ENCODE peak calls at places on chromosomes 5 and 9, in seven cellular contexts. P is IMR-90, C is fibroblast of villous mesenchyme, E is OCI-LY7, S is psoas muscle, L is PC-9, T is brain microvascular endothelial cell. I is an unnamed sample.

GRCh38 chr5:10275460-10275859 is 25.4 kb downstream of the CCT5 start:
- DNase-seq in P (no peak), C (no peak), E (no peak), S (no peak), L (no peak), T (no peak), I (no peak)

GRCh38 chr9:6827370-6827949 is 69.7 kb downstream of the KDM4C start:
- DNase-seq in P (peak; percentile 54), C (peak; percentile 58), E (peak; percentile 51), S (no peak), L (no peak), T (peak; percentile 36), I (peak; percentile 71)

GRCh38 chr5:175696139-175696854 is 38.4 kb downstream of the HRH2 start:
- DNase-seq in P (no peak), C (peak; percentile 43), E (peak; percentile 44), S (peak; percentile 74), L (peak; percentile 8), T (peak; percentile 24), I (peak; percentile 7)

GRCh38 chr5:114458726-114459125 is 96.9 kb downstream of the KCNN2 start:
- DNase-seq in P (no peak), C (no peak), E (no peak), S (no peak), L (no peak), T (no peak), I (no peak)

GRCh38 chr9:24931894-24932293 is 386.2 kb upstream of the IZUMO3 start:
- DNase-seq in P (no peak), C (no peak), E (no peak), S (no peak), L (no peak), T (no peak), I (no peak)

GRCh38 chr5:171945476-171945875 is 61.0 kb downstream of the FBXW11 start:
- DNase-seq in P (no peak), C (no peak), E (no peak), S (no peak), L (no peak), T (no peak), I (no peak)

GRCh38 chr5:39417979-39418378 is 6.8 kb downstream of the DAB2 start:
- DNase-seq in P (no peak), C (no peak), E (no peak), S (no peak), L (no peak), T (no peak), I (no peak)

GRCh38 chr5:154485092-154485491 is 7.1 kb upstream of the HAND1 start:
- DNase-seq in P (no peak), C (no peak), E (no peak), S (no peak), L (no peak), T (no peak), I (no peak)

GRCh38 chr9:89502038-89502601 is 4.2 kb upstream of the SEMA4D start:
- DNase-seq in P (no peak), C (no peak), E (no peak), S (no peak), L (no peak), T (no peak), I (no peak)

GRCh38 chr5:39520232-39520572 is 95.4 kb upstream of the DAB2 start:
- DNase-seq in P (peak; percentile 95), C (peak; percentile 94), E (no peak), S (no peak), L (no peak), T (peak; percentile 82), I (peak; percentile 96)

GRCh38 chr5:111553889-111554288 is 41.6 kb upstream of the STARD4 start:
- DNase-seq in P (no peak), C (no peak), E (no peak), S (no peak), L (no peak), T (no peak), I (no peak)

GRCh38 chr9:128724744-128725211 is 851 bp upstream of the ZDHHC12 start:
- DNase-seq in P (peak; percentile 64), C (peak; percentile 86), E (peak; percentile 42), S (peak; percentile 67), L (peak; percentile 78), T (peak; percentile 68), I (peak; percentile 85)

GRCh38 chr9:119052339-119053030 is 316.8 kb downstream of the BRINP1 start:
- DNase-seq in P (no peak), C (no peak), E (no peak), S (peak; percentile 19), L (peak; percentile 0), T (no peak), I (no peak)

GRCh38 chr5:124920909-124921666 is 174.6 kb upstream of the ZNF608 start:
- DNase-seq in P (no peak), C (no peak), E (peak; percentile 90), S (no peak), L (no peak), T (no peak), I (no peak)

GRCh38 chr5:92629574-92629973 is 951.4 kb downstream of the NR2F1-AS1 start:
- DNase-seq in P (no peak), C (no peak), E (no peak), S (no peak), L (no peak), T (no peak), I (no peak)

GRCh38 chr9:33921967-33922895 is 105.3 kb downstream of the UBE2R2 start:
- DNase-seq in P (no peak), C (no peak), E (peak; percentile 52), S (no peak), L (no peak), T (peak; percentile 28), I (peak; percentile 51)

GRCh38 chr9:74735761-74736160 is 152.0 kb downstream of the TRPM6 start:
- DNase-seq in P (no peak), C (peak; percentile 7), E (no peak), S (no peak), L (no peak), T (no peak), I (no peak)

GRCh38 chr5:96776606-96777005 is 31.1 kb downstream of the ERAP1 start:
- DNase-seq in P (no peak), C (peak; percentile 47), E (no peak), S (no peak), L (no peak), T (no peak), I (no peak)

GRCh38 chr5:20360243-20360642 is 372.2 kb upstream of the CDH18 start:
- DNase-seq in P (no peak), C (no peak), E (no peak), S (no peak), L (no peak), T (no peak), I (no peak)

GRCh38 chr5:75055727-75056144 is 3.4 kb upstream of the GCNT4 start:
- DNase-seq in P (peak; percentile 47), C (peak; percentile 65), E (no peak), S (no peak), L (peak; percentile 31), T (peak; percentile 27), I (peak; percentile 69)

GRCh38 chr5:148465381-148466290 is 81.9 kb downstream of the FBXO38 start:
- DNase-seq in P (no peak), C (no peak), E (no peak), S (no peak), L (no peak), T (no peak), I (no peak)

GRCh38 chr9:87694236-87694755 is 31.6 kb upstream of the CTSL start:
- DNase-seq in P (no peak), C (no peak), E (no peak), S (no peak), L (no peak), T (no peak), I (no peak)

GRCh38 chr9:15249042-15249818 is 57.8 kb downstream of the TTC39B start:
- DNase-seq in P (peak; percentile 87), C (peak; percentile 76), E (no peak), S (no peak), L (no peak), T (peak; percentile 80), I (peak; percentile 38)

GRCh38 chr9:76756273-76756650 is 8.0 kb upstream of the PCA3 start:
- DNase-seq in P (peak; percentile 41), C (peak; percentile 20), E (no peak), S (peak; percentile 19), L (peak; percentile 25), T (peak; percentile 9), I (peak; percentile 30)
- TF ChIP-seq CTCF in P (peak; percentile 43), C (peak; percentile 28), E (no peak), S (no peak), L (no peak), T (peak; percentile 42), I (peak; percentile 24)

GRCh38 chr5:56856779-56857178 is 41.4 kb downstream of the MAP3K1 start:
- DNase-seq in P (no peak), C (no peak), E (no peak), S (no peak), L (no peak), T (no peak), I (no peak)
- TF ChIP-seq CTCF in P (peak; percentile 15), C (no peak), E (peak; percentile 41), S (no peak), L (peak; percentile 20), T (no peak), I (no peak)

DNA sequence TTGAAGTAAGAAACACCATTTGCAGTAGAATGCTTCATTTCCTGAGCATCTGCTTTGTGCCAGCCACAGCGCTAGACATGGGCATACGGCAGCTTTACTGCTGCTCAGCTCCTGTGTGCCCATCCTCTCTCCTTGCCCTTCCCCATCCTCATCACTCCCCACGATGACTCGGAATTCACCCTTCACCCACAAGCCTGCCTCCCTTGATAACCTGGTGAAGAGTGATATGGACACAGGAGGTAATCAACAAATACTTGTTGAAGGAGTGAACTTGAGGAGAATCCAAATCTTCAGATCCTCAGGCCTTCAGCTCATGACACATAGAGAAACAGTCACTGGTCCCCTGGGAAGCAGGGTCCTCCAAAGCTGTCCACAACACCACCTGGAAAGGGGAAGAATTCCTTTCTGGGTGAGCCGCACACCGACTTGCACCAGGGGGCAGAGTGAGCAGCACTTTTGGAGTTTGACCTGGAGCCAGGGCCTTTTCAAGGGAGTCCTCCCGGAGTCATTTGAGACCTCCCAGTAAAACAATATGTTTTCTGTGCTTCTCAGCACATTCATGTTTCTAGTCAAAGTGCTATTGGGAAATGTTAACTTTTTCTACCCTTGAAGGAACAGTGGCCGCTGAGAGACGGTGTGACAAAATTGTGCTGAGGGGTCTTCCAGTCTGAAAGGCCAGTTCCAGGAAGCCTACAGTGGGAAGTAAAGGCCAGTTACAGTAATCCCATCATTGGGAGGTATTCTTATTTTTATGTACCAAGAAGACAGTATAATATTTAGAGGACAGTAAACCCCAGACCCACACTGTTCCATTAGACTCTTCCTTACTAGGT is 332.3 kb downstream of the CWC27 start:
- DNase-seq in P (peak; percentile 86), C (peak; percentile 83), E (peak; percentile 35), S (peak; percentile 37), L (peak; percentile 49), T (peak; percentile 73), I (peak; percentile 92)
- TF ChIP-seq CTCF in P (peak; percentile 67), C (peak; percentile 85), E (peak; percentile 71), S (peak; percentile 51), L (peak; percentile 67), T (peak; percentile 90), I (peak; percentile 90)

GRCh38 chr5:23352437-23352836 is 155.0 kb upstream of the PRDM9 start:
- DNase-seq in P (no peak), C (no peak), E (no peak), S (no peak), L (peak; percentile 34), T (no peak), I (peak; percentile 8)
- TF ChIP-seq CTCF in P (no peak), C (no peak), E (no peak), S (peak; percentile 30), L (no peak), T (no peak), I (peak; percentile 10)

GRCh38 chr5:79938468-79938867 is 52.6 kb downstream of the MTX3 start:
- DNase-seq in P (no peak), C (no peak), E (no peak), S (no peak), L (no peak), T (no peak), I (no peak)
- TF ChIP-seq CTCF in P (no peak), C (no peak), E (no peak), S (no peak), L (no peak), T (no peak), I (no peak)